ENCODE peak calls at places on chromosome 11, in five cellular contexts. S is mammary epithelial cell; Q is stomach; O is tibial artery; F is CD8-positive, alpha-beta T cell. M is an unnamed sample.

GRCh38 chr11:931385-931784 is 5.7 kb downstream of the AP2A2 start:
- DNase-seq in S (no peak), Q (no peak), O (no peak), F (no peak), M (no peak)

GRCh38 chr11:60125962-60126585 is 37.6 kb downstream of the MS4A2 start:
- DNase-seq in S (peak; percentile 90), Q (no peak), O (no peak), F (no peak), M (no peak)

GRCh38 chr11:11076879-11077278 is 219.0 kb upstream of the ZBED5 start:
- DNase-seq in S (no peak), Q (no peak), O (no peak), F (no peak), M (no peak)

GRCh38 chr11:76419896-76420295 is 24.9 kb upstream of the EMSY start:
- DNase-seq in S (no peak), Q (no peak), O (no peak), F (no peak), M (no peak)

GRCh38 chr11:44746894-44747293 is 20.1 kb downstream of the TSPAN18 start:
- DNase-seq in S (no peak), Q (no peak), O (peak; percentile 67), F (no peak), M (no peak)

GRCh38 chr11:104148696-104149095 is 15.3 kb downstream of the PDGFD start:
- DNase-seq in S (no peak), Q (no peak), O (no peak), F (no peak), M (no peak)

GRCh38 chr11:121431820-121432526 is 20.1 kb upstream of the SORL1 start:
- DNase-seq in S (no peak), Q (no peak), O (no peak), F (no peak), M (no peak)

GRCh38 chr11:12691473-12691872 is 17.3 kb downstream of the TEAD1 start:
- DNase-seq in S (no peak), Q (no peak), O (no peak), F (no peak), M (no peak)

GRCh38 chr11:66268953-66269906 is 791 bp downstream of the RAB1B start:
- DNase-seq in S (no peak), Q (no peak), O (peak; percentile 72), F (no peak), M (no peak)

GRCh38 chr11:31262761-31263160 is 106.8 kb downstream of the DCDC1 start:
- DNase-seq in S (peak; percentile 45), Q (no peak), O (no peak), F (no peak), M (no peak)

GRCh38 chr11:614583-615452 is 932 bp downstream of the IRF7 start:
- DNase-seq in S (peak; percentile 24), Q (peak; percentile 79), O (peak; percentile 68), F (no peak), M (no peak)

GRCh38 chr11:13119928-13120520 is 110.9 kb downstream of the RASSF10 start:
- DNase-seq in S (no peak), Q (no peak), O (no peak), F (no peak), M (no peak)

GRCh38 chr11:128929991-128930390 is 12.7 kb downstream of the TP53AIP1 start:
- DNase-seq in S (no peak), Q (no peak), O (no peak), F (no peak), M (no peak)

GRCh38 chr11:102319544-102319943 is 2.3 kb downstream of the BIRC3 start:
- DNase-seq in S (no peak), Q (no peak), O (no peak), F (no peak), M (no peak)

GRCh38 chr11:57641011-57641410 is 8.7 kb downstream of the YPEL4 start:
- DNase-seq in S (no peak), Q (no peak), O (no peak), F (no peak), M (no peak)

GRCh38 chr11:85857098-85857497 is 1.9 kb downstream of the CCDC83 start:
- DNase-seq in S (no peak), Q (no peak), O (no peak), F (no peak), M (no peak)

GRCh38 chr11:21604564-21604963 is 588.3 kb upstream of the ANO5 start:
- DNase-seq in S (no peak), Q (no peak), O (no peak), F (no peak), M (no peak)

GRCh38 chr11:64227405-64227956 is 1.4 kb downstream of the NUDT22 start:
- DNase-seq in S (peak; percentile 45), Q (peak; percentile 65), O (no peak), F (no peak), M (no peak)

GRCh38 chr11:64675417-64676252 is 47.4 kb downstream of the NRXN2 start:
- DNase-seq in S (peak; percentile 48), Q (no peak), O (peak; percentile 97), F (no peak), M (no peak)

GRCh38 chr11:107218123-107219084 is 200.1 kb upstream of the GUCY1A2 start:
- DNase-seq in S (no peak), Q (no peak), O (no peak), F (no peak), M (no peak)

GRCh38 chr11:102643941-102644340 is 18.8 kb upstream of the MMP20 start:
- DNase-seq in S (no peak), Q (no peak), O (no peak), F (no peak), M (no peak)

GRCh38 chr11:77814848-77815247 is 5.7 kb downstream of the RSF1 start:
- DNase-seq in S (no peak), Q (no peak), O (no peak), F (no peak), M (no peak)

GRCh38 chr11:107705027-107705426 is 6.8 kb downstream of the SLN start:
- DNase-seq in S (peak; percentile 89), Q (no peak), O (no peak), F (no peak), M (no peak)

GRCh38 chr11:107545101-107545514 is 20.4 kb downstream of the ALKBH8 start:
- DNase-seq in S (peak; percentile 94), Q (no peak), O (no peak), F (no peak), M (no peak)

GRCh38 chr11:76348348-76348747 is 32.6 kb downstream of the THAP12 start:
- DNase-seq in S (no peak), Q (no peak), O (no peak), F (no peak), M (no peak)

GRCh38 chr11:95849087-95849825 is 59.0 kb downstream of the CEP57 start:
- DNase-seq in S (peak; percentile 67), Q (peak; percentile 41), O (peak; percentile 79), F (no peak), M (no peak)

DNA sequence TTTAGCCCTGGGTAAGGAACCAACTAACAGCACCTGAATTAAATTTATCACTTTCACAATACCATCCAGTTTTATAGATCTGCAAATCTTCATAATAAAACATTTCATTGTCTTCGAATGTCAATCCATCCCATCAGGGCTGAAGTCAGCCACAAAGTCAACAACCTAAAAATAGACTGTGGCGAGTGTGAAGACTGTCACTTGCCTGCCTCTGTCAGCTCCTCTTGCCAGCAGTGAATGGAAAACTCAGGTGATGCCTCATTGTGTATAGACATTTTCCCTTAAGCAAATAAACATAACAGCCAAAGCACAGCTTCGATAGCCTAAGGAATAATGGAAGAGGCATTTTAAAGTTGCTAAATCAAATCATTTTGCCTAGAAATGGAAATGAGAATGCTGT is 15.8 kb downstream of the KCNA4 start:
- DNase-seq in S (no peak), Q (no peak), O (no peak), F (no peak), M (no peak)
- H3K27ac ChIP-seq in S (no peak overlapping the region), Q (no peak overlapping the region), O (no peak overlapping the region), F (no peak overlapping the region), M (no peak overlapping the region)

GRCh38 chr11:36007127-36007824 is 63.4 kb downstream of the LDLRAD3 start:
- DNase-seq in S (no peak), Q (no peak), O (no peak), F (no peak), M (no peak)

GRCh38 chr11:36009469-36009868 is 65.6 kb downstream of the LDLRAD3 start:
- DNase-seq in S (peak; percentile 51), Q (no peak), O (no peak), F (no peak), M (no peak)

GRCh38 chr11:36010010-36010740 is 66.3 kb downstream of the LDLRAD3 start:
- DNase-seq in S (peak; percentile 45), Q (no peak), O (no peak), F (no peak), M (no peak)

GRCh38 chr11:36008576-36008975 is 64.7 kb downstream of the LDLRAD3 start:
- DNase-seq in S (no peak), Q (no peak), O (no peak), F (no peak), M (no peak)

DNA sequence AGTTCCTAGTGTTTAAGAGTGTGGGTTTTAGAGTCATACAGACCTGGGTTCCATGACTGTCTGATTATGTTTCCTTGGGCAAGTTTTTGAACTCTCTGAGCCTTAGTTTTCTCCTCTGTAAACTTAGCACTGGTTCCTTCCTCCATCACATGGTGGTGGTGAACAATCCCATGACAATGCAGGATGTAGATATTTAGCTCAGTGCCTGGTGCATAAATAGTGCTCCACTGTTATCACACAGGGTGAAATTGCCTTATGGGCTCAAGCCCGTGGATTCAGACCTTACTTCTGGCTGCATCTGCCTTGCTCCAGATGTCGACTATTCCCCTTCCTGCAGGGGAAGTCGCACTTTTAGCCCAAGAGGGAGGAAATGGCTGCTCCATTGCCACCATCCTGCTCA is 62.7 kb downstream of the LDLRAD3 start:
- DNase-seq in S (no peak), Q (no peak), O (no peak), F (no peak), M (no peak)
- H3K4me1 ChIP-seq in S (peaks cover 29% of the 10 kb centered on the region), Q (peaks cover 32% of the 10 kb centered on the region), O (no peaks in the 10 kb centered on the region), F (no peaks in the 10 kb centered on the region), M (no peaks in the 10 kb centered on the region)

GRCh38 chr11:47991266-47991830 is 11.0 kb downstream of the PTPRJ start:
- DNase-seq in S (peak; percentile 67), Q (peak; percentile 64), O (no peak), F (no peak), M (no peak)
- H3K4me3 ChIP-seq in S (no peak overlapping the region), Q (no peak overlapping the region), O (no peak overlapping the region), F (peak overlapping the region; percentile 11), M (no peak overlapping the region)

GRCh38 chr11:118896472-118896913 is 12.8 kb downstream of the CXCR5 start:
- DNase-seq in S (no peak), Q (no peak), O (no peak), F (no peak), M (peak; percentile 29)
- H3K27ac ChIP-seq in S (no peak overlapping the region), Q (peak overlapping the region; percentile 64), O (peak overlapping the region; percentile 46), F (peak overlapping the region; percentile 43), M (peak overlapping the region; percentile 60)

GRCh38 chr11:46346886-46347636 is at the start of gene DGKZ:
- DNase-seq in S (peak; percentile 81), Q (peak; percentile 92), O (peak; percentile 92), F (peak; percentile 96), M (peak; percentile 96)
- H3K4me1 ChIP-seq in S (peaks cover 49% of the 10 kb centered on the region), Q (peaks cover 55% of the 10 kb centered on the region), O (no peaks in the 10 kb centered on the region), F (peaks cover 72% of the 10 kb centered on the region), M (peaks cover 84% of the 10 kb centered on the region)

M was measured in CD4-positive, alpha-beta memory T cell.